ENCODE peak calls at places on chromosome 9, in nine cellular contexts. T is cardiac muscle cell, P is neural progenitor cell, V is Peyer's patch, I is osteoblast, B is tibial nerve, K is mesenchymal stem cell, N is heart left ventricle, L is aorta. E is an unnamed sample. For H3K27me3, the result is how much of the 10 kb centered on the place peaks cover.

GRCh38 chr9:133116346-133117231 is 4.5 kb downstream of the RALGDS start:
- DNase-seq in B (no peak), I (peak), N (peak), L (peak), T (no peak), K (no peak), P (no peak), V (peak), E (no peak)

GRCh38 chr9:132998861-132999635 is 20.6 kb downstream of the GFI1B start:
- DNase-seq in V (peak), L (no peak), P (no peak), I (no peak), B (no peak), K (no peak), N (no peak), T (no peak), E (no peak)

GRCh38 chr9:106800691-106801090 is 62.3 kb upstream of the ZNF462 start:
- DNase-seq in L (no peak), T (no peak), N (no peak), K (no peak), B (no peak), V (no peak), I (no peak), P (no peak), E (no peak)

GRCh38 chr9:96383165-96383939 is at the start of gene SLC35D2:
- DNase-seq in B (peak), N (peak), T (peak), L (peak), I (peak), V (peak), P (peak), K (peak), E (peak)

GRCh38 chr9:7858166-7858565 is 58.6 kb upstream of the DMAC1 start:
- DNase-seq in P (no peak), I (no peak), T (no peak), V (no peak), L (no peak), B (no peak), N (no peak), K (no peak), E (no peak)

GRCh38 chr9:137107982-137108381 is 6.6 kb downstream of the DPP7 start:
- DNase-seq in B (no peak), L (no peak), T (no peak), N (no peak), P (no peak), K (no peak), I (no peak), V (no peak), E (no peak)

GRCh38 chr9:107784235-107784958 is 294.8 kb upstream of the KLF4 start:
- DNase-seq in N (peak), T (peak), K (peak), P (no peak), V (no peak), L (no peak), I (peak), B (no peak), E (no peak)

GRCh38 chr9:128626181-128626580 is 30.5 kb downstream of the DYNC2I2 start:
- DNase-seq in V (peak), L (peak), B (no peak), K (no peak), T (no peak), N (no peak), I (no peak), P (no peak), E (no peak)

GRCh38 chr9:114181583-114182409 is 26.5 kb downstream of the COL27A1 start:
- DNase-seq in I (no peak), L (no peak), P (no peak), T (no peak), B (no peak), N (peak), V (no peak), K (peak), E (no peak)

GRCh38 chr9:127567119-127567897 is 44.8 kb upstream of the STXBP1 start:
- DNase-seq in P (peak), B (no peak), L (peak), V (peak), K (peak), N (peak), I (peak), T (peak), E (no peak)

GRCh38 chr9:13520069-13520468 is 240.6 kb upstream of the MPDZ start:
- DNase-seq in T (no peak), K (no peak), B (no peak), I (no peak), N (no peak), V (no peak), L (no peak), P (no peak), E (no peak)

GRCh38 chr9:101176384-101176783 is 147.9 kb downstream of the PLPPR1 start:
- DNase-seq in B (no peak), V (no peak), L (no peak), N (no peak), P (no peak), K (no peak), I (no peak), T (no peak), E (no peak)

GRCh38 chr9:6078382-6079105 is 63.1 kb upstream of the RANBP6 start:
- DNase-seq in B (no peak), V (no peak), K (no peak), I (peak), T (peak), N (no peak), L (no peak), P (no peak), E (no peak)

GRCh38 chr9:82934949-82935348 is 128.0 kb downstream of the RASEF start:
- DNase-seq in I (no peak), T (no peak), B (no peak), V (no peak), K (peak), N (no peak), P (peak), L (no peak), E (no peak)

GRCh38 chr9:123743737-123744136 is 186.2 kb downstream of the DENND1A start:
- DNase-seq in I (no peak), V (no peak), N (no peak), K (no peak), T (no peak), B (no peak), L (no peak), P (no peak), E (peak)

GRCh38 chr9:110687497-110687896 is 18.9 kb downstream of the MUSK start:
- DNase-seq in K (no peak), B (no peak), P (no peak), N (no peak), L (no peak), I (no peak), T (no peak), V (no peak), E (no peak)
- H3K4me3 ChIP-seq in K (no peak), B (no peak), P (no peak), N (no peak), L (no peak), I (no peak), T (no peak), V (no peak), E (no peak)

DNA sequence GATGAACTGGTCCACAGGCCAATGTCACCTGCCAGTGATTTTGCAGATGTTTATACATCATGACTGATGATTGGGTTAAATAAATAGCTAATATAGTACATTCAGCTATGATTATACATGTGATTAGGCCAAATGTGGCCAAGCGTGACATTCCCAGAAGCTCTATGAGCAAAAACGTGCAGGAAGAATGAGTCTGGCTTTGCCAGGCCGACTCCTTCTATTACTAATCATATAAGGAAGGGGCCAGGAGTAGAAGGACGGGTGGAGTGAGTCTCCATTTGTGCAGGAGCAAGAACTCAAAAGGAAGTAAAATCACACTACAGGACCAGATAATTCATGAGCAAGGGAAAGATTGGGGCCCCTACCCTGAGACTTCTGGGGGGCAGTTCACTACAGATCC is 178.2 kb downstream of the ROR2 start:
- DNase-seq in V (no peak), I (peak), B (no peak), K (no peak), T (no peak), P (no peak), N (no peak), L (no peak), E (no peak)
- H3K27me3 ChIP-seq in V (under half), I (half or more), B (under half), K (under half), T (under half), P (under half), N (under half), L (under half), E (under half)

DNA sequence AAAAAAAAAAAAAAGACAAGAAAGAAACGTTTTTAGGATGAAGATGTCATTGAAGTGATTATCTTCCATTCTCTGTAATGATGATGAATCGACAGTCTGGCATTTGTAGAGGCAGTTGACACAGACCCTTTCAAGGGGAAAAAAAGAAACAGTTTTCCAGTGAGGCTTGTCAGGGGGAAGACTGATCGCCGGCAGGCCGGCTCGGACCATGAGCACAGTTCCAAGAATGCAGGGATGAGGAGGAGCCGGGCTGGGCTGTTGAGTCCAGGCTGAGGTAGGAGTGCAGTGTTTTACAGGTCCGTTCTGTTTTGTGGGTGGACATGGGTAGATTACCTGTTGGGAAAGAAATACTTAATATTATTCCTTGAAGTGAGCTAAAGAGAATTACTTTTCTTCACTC is 194.6 kb downstream of the AOPEP start:
- DNase-seq in T (peak), K (peak), I (no peak), L (peak), B (no peak), N (peak), V (no peak), P (no peak), E (no peak)
- H3K4me3 ChIP-seq in T (no peak), K (no peak), I (peak), L (no peak), B (no peak), N (no peak), V (no peak), P (no peak), E (no peak)

DNA sequence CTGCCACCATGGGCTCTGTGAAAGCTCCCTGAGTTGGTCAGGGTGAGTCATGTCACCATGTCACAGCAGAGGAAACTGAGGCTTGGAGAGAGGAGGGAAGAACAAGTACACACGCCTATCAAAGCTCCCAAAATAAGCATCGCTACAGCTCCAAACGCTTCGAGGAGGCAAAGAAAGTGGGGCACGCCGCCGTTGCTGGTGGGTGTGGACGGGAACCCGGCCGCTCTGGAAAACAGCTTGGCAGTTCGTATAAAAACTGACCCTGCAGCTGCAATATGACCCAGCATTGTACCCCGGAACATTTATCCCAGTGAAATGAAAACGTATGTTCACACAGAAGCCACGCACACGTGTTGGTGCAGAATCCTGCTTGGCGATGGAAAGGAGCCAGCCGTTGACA is 172.8 kb downstream of the OLFM1 start:
- DNase-seq in T (no peak), B (no peak), I (no peak), K (no peak), V (no peak), N (no peak), P (no peak), L (no peak), E (no peak)
- H3K27me3 ChIP-seq in T (under half), B (under half), I (under half), K (under half), V (under half), N (under half), P (under half), L (under half), E (under half)

GRCh38 chr9:73265876-73266275 is 114.2 kb downstream of the ANXA1 start:
- DNase-seq in L (no peak), P (no peak), N (no peak), K (no peak), T (no peak), B (no peak), V (no peak), I (no peak), E (no peak)

GRCh38 chr9:73264636-73265035 is 113.0 kb downstream of the ANXA1 start:
- DNase-seq in B (no peak), N (no peak), K (no peak), L (no peak), T (no peak), I (no peak), V (no peak), P (no peak), E (no peak)

GRCh38 chr9:73270967-73271722 is 119.5 kb downstream of the ANXA1 start:
- DNase-seq in B (no peak), L (no peak), P (no peak), N (no peak), T (no peak), K (peak), V (no peak), I (no peak), E (no peak)

DNA sequence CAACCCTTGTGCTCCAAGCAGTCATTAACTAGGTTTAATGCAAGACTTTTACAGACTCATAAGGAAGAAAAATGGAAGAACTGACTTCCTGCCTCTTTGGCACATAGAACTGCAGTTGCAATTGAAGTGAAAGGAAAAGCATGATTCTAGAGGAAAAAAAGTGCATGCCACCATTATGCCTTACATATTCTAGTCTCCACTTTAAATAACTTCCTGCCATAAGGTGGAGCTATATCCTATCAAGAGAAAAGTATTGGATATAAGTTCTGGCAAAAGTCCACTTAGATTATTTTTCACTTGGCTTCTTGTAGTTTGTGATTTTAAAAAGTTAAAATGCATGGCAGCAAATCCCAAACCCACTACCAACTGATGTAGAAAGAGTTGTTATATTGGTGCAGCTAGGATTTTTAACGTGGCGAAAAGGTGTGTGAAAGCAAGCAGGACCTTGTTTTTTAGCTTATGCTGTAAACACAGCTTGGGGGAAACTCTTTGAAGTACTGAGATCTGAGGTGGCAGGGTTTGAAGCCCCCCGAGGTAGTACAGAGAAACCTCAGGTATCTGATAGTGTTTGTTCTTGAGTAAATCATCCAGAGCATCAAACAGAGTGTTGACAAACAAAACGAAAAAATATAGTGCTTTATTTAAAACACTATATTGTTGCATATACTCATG is 117.9 kb downstream of the ANXA1 start:
- DNase-seq in K (peak), B (no peak), I (no peak), T (peak), N (no peak), L (no peak), P (peak), V (no peak), E (no peak)
- H3K4me3 ChIP-seq in K (no peak), B (no peak), I (no peak), T (no peak), N (no peak), L (no peak), P (no peak), V (no peak), E (no peak)

DNA sequence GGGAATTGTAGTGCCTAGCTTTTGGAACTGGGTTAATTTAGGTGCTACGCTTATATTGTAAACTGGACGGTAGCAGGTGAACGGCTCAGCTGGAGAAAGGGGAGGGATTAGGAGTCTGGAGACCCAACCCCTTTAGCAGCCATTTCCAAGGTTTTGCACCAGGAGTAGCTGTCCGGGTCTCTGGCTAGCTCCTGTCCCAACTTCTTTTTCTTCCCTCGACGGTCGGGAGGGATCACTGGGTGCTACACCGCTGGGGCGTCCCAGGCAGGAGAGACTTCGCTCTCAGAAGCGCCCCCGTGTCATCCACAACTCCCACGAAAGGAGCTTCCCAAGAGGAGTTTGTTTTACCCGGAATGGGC is 1640.9 kb upstream of the C9orf72 start:
- DNase-seq in B (no peak), N (no peak), L (no peak), P (peak), K (peak), T (peak), V (no peak), I (no peak), E (no peak)
- H3K27me3 ChIP-seq in B (under half), N (under half), L (under half), P (half or more), K (under half), T (half or more), V (under half), I (under half), E (under half)

GRCh38 chr9:94993821-94994165 is 267.3 kb downstream of the AOPEP start:
- DNase-seq in I (no peak), N (no peak), V (no peak), P (no peak), L (no peak), B (no peak), T (no peak), K (no peak), E (no peak)
- H3K4me3 ChIP-seq in I (no peak), N (no peak), V (no peak), P (no peak), L (no peak), B (no peak), T (no peak), K (no peak), E (no peak)

GRCh38 chr9:24044576-24044975 is 218.5 kb upstream of the ELAVL2 start:
- DNase-seq in V (no peak), I (no peak), K (no peak), T (no peak), N (no peak), L (no peak), P (no peak), B (no peak), E (no peak)

GRCh38 chr9:24041294-24041693 is 215.3 kb upstream of the ELAVL2 start:
- DNase-seq in P (peak), L (no peak), V (no peak), K (no peak), B (no peak), I (no peak), N (no peak), T (no peak), E (no peak)

GRCh38 chr9:24045150-24045549 is 219.1 kb upstream of the ELAVL2 start:
- DNase-seq in L (no peak), T (no peak), B (no peak), I (no peak), K (no peak), N (no peak), P (no peak), V (no peak), E (no peak)
- H3K27me3 ChIP-seq in L (under half), T (under half), B (under half), I (under half), K (under half), N (under half), P (under half), V (under half), E (under half)

E was measured in GM06990.